ENCODE peak calls at places on chromosomes 6 and 20, in nine cellular contexts. Z is stomach, T is HCT116, X is transverse colon, R is K562, M is GM23338, H is spleen, Y is upper lobe of left lung, P is esophagus muscularis mucosa. O is an unnamed sample.

GRCh38 chr6:36545767-36546663 is 1.3 kb downstream of the STK38 start:
- DNase-seq in Z (no peak), T (no peak), X (peak), R (peak), M (peak), H (no peak), Y (no peak), P (no peak), O (no peak)

GRCh38 chr20:52987295-52987694 is 15.1 kb downstream of the TSHZ2 start:
- DNase-seq in Z (no peak), T (no peak), X (no peak), R (no peak), M (no peak), H (no peak), Y (no peak), P (no peak), O (no peak)

GRCh38 chr6:117616971-117617765 is 14.9 kb upstream of the GOPC start:
- DNase-seq in Z (no peak), T (no peak), X (no peak), R (no peak), M (peak), H (no peak), Y (peak), P (no peak), O (no peak)

GRCh38 chr20:57657537-57658446 is 37.6 kb upstream of the ZBP1 start:
- DNase-seq in Z (peak), T (no peak), X (peak), R (no peak), M (no peak), H (peak), Y (peak), P (peak), O (peak)

GRCh38 chr20:43911066-43911465 is 3.6 kb upstream of the TOX2 start:
- DNase-seq in Z (no peak), T (peak), X (no peak), R (no peak), M (peak), H (no peak), Y (no peak), P (peak), O (no peak)

GRCh38 chr6:156839591-156840001 is 62.4 kb downstream of the ARID1B start:
- DNase-seq in Z (no peak), T (no peak), X (no peak), R (peak), M (no peak), H (no peak), Y (no peak), P (no peak), O (no peak)

GRCh38 chr6:107540465-107540857 is 50.5 kb downstream of the SOBP start:
- DNase-seq in Z (no peak), T (no peak), X (no peak), R (no peak), M (no peak), H (no peak), Y (no peak), P (no peak), O (no peak)

GRCh38 chr6:122408697-122409458 is 9.4 kb downstream of the HSF2 start:
- DNase-seq in Z (no peak), T (no peak), X (no peak), R (no peak), M (no peak), H (no peak), Y (no peak), P (no peak), O (no peak)

GRCh38 chr20:34651200-34651599 is 25.7 kb downstream of the PIGU start:
- DNase-seq in Z (no peak), T (no peak), X (no peak), R (no peak), M (no peak), H (no peak), Y (no peak), P (no peak), O (no peak)

GRCh38 chr6:16523550-16524379 is 237.5 kb downstream of the ATXN1 start:
- DNase-seq in Z (no peak), T (no peak), X (no peak), R (no peak), M (no peak), H (no peak), Y (no peak), P (no peak), O (no peak)

GRCh38 chr20:3781153-3781910 is at the start of gene SPEF1:
- DNase-seq in Z (peak), T (peak), X (peak), R (peak), M (peak), H (peak), Y (peak), P (peak), O (peak)

GRCh38 chr6:117195728-117196127 is 69.6 kb upstream of the VGLL2 start:
- DNase-seq in Z (no peak), T (no peak), X (no peak), R (no peak), M (peak), H (no peak), Y (no peak), P (no peak), O (no peak)

GRCh38 chr6:147063469-147064031 is 140.7 kb upstream of the STXBP5 start:
- DNase-seq in Z (no peak), T (peak), X (no peak), R (no peak), M (no peak), H (no peak), Y (no peak), P (no peak), O (no peak)

GRCh38 chr20:36385503-36385902 is 79.4 kb downstream of the DLGAP4 start:
- DNase-seq in Z (no peak), T (no peak), X (no peak), R (no peak), M (no peak), H (no peak), Y (no peak), P (no peak), O (no peak)

GRCh38 chr6:49052901-49053300 is 410.2 kb downstream of the MMUT start:
- DNase-seq in Z (no peak), T (no peak), X (no peak), R (no peak), M (no peak), H (no peak), Y (no peak), P (no peak), O (no peak)

DNA sequence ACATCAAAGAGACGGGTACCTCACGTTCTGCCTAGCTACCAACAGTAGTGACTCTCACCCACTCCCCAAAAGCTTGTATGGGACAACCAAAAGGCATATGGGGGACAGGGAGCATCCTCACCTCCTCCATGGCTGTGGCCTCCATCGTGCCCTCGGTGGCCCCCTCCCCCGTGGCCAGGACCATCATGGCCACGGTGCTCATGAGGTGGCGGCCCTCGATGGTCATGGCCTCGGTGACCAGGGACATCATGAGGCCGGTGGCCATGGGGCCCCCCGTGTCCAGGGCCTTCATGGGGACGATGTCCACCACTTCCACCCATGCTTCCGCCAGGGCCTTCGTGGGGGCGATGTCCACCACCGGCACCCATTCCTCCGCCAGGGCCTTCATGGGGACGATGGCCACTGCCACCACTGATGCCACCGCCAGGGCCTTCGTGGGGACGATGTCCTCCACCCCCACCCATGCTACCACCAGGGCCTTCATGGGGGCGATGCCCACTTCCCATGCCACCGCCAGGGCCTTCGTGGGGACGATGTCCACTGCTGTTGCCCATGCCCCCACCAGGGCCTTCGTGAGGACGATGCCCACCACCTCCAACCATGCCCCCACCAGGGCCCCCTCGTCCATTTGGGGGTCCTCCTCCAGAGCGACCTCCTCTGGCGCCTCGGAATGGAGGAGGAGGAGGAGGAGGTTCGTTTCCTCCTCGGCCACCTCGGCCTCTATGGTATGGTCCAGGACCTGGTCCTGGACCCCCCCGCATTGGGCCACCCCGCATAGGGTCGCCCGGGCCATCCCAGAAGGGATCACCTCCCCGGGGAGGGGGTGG is 15.0 kb downstream of the PPP1R10 start:
- DNase-seq in Z (no peak), T (no peak), X (no peak), R (no peak), M (no peak), H (no peak), Y (peak), P (no peak), O (no peak)
- TF ChIP-seq POLR2AphosphoS5 in Z (peak), T (no peak), X (peak), R (peak), M (no peak), H (peak), Y (no peak), P (peak), O (no peak)

GRCh38 chr6:28354688-28355554 is 5.2 kb downstream of the ZKSCAN3 start:
- DNase-seq in Z (no peak), T (no peak), X (no peak), R (no peak), M (no peak), H (no peak), Y (no peak), P (no peak), O (no peak)
- H3K4me3 ChIP-seq in Z (peak), T (peak), X (peak), R (no peak), M (no peak), H (no peak), Y (peak), P (peak), O (peak)

GRCh38 chr20:25511183-25511582 is 74.1 kb downstream of the NINL start:
- DNase-seq in Z (no peak), T (no peak), X (no peak), R (no peak), M (no peak), H (no peak), Y (no peak), P (no peak), O (peak)

GRCh38 chr20:25510721-25511120 is 74.6 kb downstream of the NINL start:
- DNase-seq in Z (no peak), T (no peak), X (no peak), R (no peak), M (no peak), H (no peak), Y (peak), P (no peak), O (peak)

GRCh38 chr20:25514747-25515340 is 70.5 kb downstream of the NINL start:
- DNase-seq in Z (no peak), T (no peak), X (no peak), R (no peak), M (no peak), H (no peak), Y (no peak), P (no peak), O (no peak)

GRCh38 chr20:25514195-25514594 is 71.1 kb downstream of the NINL start:
- DNase-seq in Z (no peak), T (no peak), X (no peak), R (no peak), M (no peak), H (no peak), Y (no peak), P (no peak), O (no peak)

DNA sequence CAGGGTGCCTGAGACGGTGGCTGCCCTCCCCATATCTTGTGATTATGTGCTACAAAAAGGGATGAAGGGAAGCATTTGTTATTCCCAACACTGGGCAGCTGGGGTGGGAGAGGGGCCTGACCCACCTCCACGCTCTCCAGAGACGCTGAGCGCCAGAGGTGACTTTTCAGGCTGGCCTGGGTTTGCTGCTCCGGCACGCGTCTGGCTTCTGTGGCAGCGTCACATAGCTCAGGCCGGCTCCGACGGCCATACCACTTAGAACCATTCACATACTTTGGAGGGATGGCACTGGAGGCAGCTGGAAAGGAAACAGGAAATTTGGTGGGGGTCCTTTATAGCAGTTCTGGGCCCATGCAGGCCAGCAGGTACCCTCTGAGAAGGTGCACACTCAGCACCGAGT is 72.6 kb downstream of the NINL start:
- DNase-seq in Z (no peak), T (no peak), X (no peak), R (no peak), M (no peak), H (no peak), Y (peak), P (no peak), O (no peak)
- TF ChIP-seq POLR2AphosphoS5 in Z (no peak), T (no peak), X (no peak), R (no peak), M (no peak), H (no peak), Y (no peak), P (no peak), O (no peak)

DNA sequence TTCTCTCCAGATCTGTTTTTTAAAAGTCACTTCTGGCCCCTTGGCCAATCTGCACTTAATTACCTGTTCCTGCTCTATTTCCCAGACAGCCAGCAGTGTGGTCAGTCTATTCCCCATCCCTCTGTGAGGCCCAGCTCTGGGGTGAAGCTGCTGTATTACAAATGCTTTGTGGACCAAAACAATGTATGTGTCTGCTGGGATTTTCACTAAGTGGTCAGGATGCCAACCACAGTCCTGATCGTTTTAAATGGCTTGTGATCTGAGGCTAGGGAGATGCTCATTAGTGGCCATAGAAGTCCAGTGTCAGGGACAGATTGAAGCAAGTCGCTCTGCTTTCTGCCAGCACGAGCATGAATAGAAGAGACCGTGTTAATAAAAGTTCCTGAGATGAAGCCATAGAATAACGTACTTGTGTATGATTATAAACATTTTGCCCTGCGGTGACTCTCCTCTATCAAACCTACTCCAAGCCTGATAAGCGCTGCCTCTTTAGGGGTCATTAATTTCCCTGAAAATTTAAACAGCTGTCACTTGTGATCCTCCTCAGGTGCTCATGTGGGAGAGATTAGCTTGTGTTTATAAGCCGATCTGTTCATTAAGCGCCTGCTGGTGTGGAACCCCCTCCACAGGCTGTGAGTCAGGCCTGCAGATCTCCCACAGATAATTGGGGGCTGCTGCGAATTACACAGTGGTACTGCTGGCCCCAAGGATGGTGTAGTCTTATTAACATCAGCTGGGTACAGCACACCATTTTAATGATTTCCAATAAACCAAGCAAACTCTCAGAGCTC is 111.7 kb upstream of the CENPW start:
- DNase-seq in Z (no peak), T (no peak), X (no peak), R (peak), M (no peak), H (no peak), Y (no peak), P (no peak), O (no peak)
- H3K4me3 ChIP-seq in Z (no peak), T (no peak), X (no peak), R (no peak), M (no peak), H (no peak), Y (no peak), P (no peak), O (no peak)

DNA sequence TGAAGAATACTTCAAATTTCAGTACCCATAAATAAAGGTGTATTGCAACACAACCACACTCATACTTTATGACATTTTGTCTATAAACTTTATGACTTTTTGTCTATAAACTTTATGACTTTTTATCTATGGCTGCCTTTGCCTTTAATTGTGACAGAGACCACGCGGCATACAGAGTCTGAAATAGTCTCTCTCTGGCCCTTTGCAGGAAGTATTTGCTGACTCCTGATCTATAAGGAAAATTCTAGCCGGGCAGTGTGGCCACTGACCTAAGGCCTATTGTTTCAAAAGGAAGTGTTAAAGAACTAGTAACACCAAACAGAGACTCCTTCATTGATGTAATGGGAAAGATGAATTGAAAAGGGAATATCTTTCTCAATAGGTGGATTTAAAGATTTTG is 113.4 kb upstream of the KCNG1 start:
- DNase-seq in Z (no peak), T (no peak), X (peak), R (no peak), M (no peak), H (no peak), Y (no peak), P (no peak), O (peak)
- TF ChIP-seq POLR2AphosphoS5 in Z (no peak), T (no peak), X (no peak), R (no peak), M (no peak), H (no peak), Y (no peak), P (no peak), O (no peak)

GRCh38 chr6:27605401-27606342 is 132.8 kb upstream of the ZNF184 start:
- DNase-seq in Z (no peak), T (peak), X (no peak), R (peak), M (peak), H (no peak), Y (no peak), P (no peak), O (no peak)
- H3K4me3 ChIP-seq in Z (no peak), T (peak), X (no peak), R (peak), M (peak), H (no peak), Y (no peak), P (no peak), O (no peak)

O was measured in suprapubic skin.